ENCODE peak calls at places on chromosome 5, in ten cellular contexts. One of them, this sample, is unnamed.

GRCh38 chr5:142551242-142552067 is 134.4 kb downstream of the FGF1 start:
- DNase-seq in T-helper 1 cell: no peak
- DNase-seq in GM20000: no peak
- DNase-seq in astrocyte of the spinal cord: no peak
- DNase-seq in stimulated activated CD8-positive, alpha-beta memory T cell treated with anti-CD3 and anti-CD28 coated beads, Interleukin-4, amount 100 ng/mL, for 1 hour: no peak
- DNase-seq in T-cell: no peak
- DNase-seq in Right ventricle myocardium superior: peak; percentile 41
- DNase-seq in NCI-H345: peak; percentile 69
- DNase-seq in A172: peak; percentile 66
- DNase-seq in MCF 10A: no peak
- DNase-seq in this sample: no peak

GRCh38 chr5:82244854-82245635 is 33.1 kb downstream of the RPS23 start:
- DNase-seq in GM20000: no peak
- DNase-seq in A172: no peak
- DNase-seq in MCF 10A: no peak
- DNase-seq in stimulated activated CD8-positive, alpha-beta memory T cell treated with anti-CD3 and anti-CD28 coated beads, Interleukin-4, amount 100 ng/mL, for 1 hour: no peak
- DNase-seq in T-cell: no peak
- DNase-seq in T-helper 1 cell: no peak
- DNase-seq in NCI-H345: no peak
- DNase-seq in Right ventricle myocardium superior: no peak
- DNase-seq in astrocyte of the spinal cord: no peak
- DNase-seq in this sample: no peak

GRCh38 chr5:78908173-78908901 is 76.8 kb downstream of the ARSB start:
- DNase-seq in Right ventricle myocardium superior: peak; percentile 73
- DNase-seq in MCF 10A: no peak
- DNase-seq in A172: peak; percentile 66
- DNase-seq in T-cell: no peak
- DNase-seq in GM20000: no peak
- DNase-seq in astrocyte of the spinal cord: peak; percentile 88
- DNase-seq in T-helper 1 cell: no peak
- DNase-seq in NCI-H345: peak; percentile 80
- DNase-seq in stimulated activated CD8-positive, alpha-beta memory T cell treated with anti-CD3 and anti-CD28 coated beads, Interleukin-4, amount 100 ng/mL, for 1 hour: no peak
- DNase-seq in this sample: no peak

GRCh38 chr5:77775773-77776605 is at the start of gene TBCA:
- DNase-seq in stimulated activated CD8-positive, alpha-beta memory T cell treated with anti-CD3 and anti-CD28 coated beads, Interleukin-4, amount 100 ng/mL, for 1 hour: peak; percentile 76
- DNase-seq in GM20000: peak; percentile 92
- DNase-seq in astrocyte of the spinal cord: peak; percentile 93
- DNase-seq in A172: peak; percentile 85
- DNase-seq in T-helper 1 cell: peak; percentile 93
- DNase-seq in MCF 10A: peak; percentile 88
- DNase-seq in Right ventricle myocardium superior: peak; percentile 92
- DNase-seq in NCI-H345: peak; percentile 89
- DNase-seq in T-cell: peak; percentile 88
- DNase-seq in this sample: peak; percentile 88

GRCh38 chr5:118224546-118224945 is 763.8 kb downstream of the DTWD2 start:
- DNase-seq in T-helper 1 cell: no peak
- DNase-seq in GM20000: no peak
- DNase-seq in astrocyte of the spinal cord: peak; percentile 93
- DNase-seq in NCI-H345: no peak
- DNase-seq in Right ventricle myocardium superior: no peak
- DNase-seq in T-cell: no peak
- DNase-seq in stimulated activated CD8-positive, alpha-beta memory T cell treated with anti-CD3 and anti-CD28 coated beads, Interleukin-4, amount 100 ng/mL, for 1 hour: no peak
- DNase-seq in A172: peak; percentile 42
- DNase-seq in MCF 10A: no peak
- DNase-seq in this sample: no peak

GRCh38 chr5:103883143-103883542 is 320.6 kb upstream of the NUDT12 start:
- DNase-seq in NCI-H345: no peak
- DNase-seq in T-helper 1 cell: no peak
- DNase-seq in Right ventricle myocardium superior: no peak
- DNase-seq in GM20000: no peak
- DNase-seq in stimulated activated CD8-positive, alpha-beta memory T cell treated with anti-CD3 and anti-CD28 coated beads, Interleukin-4, amount 100 ng/mL, for 1 hour: no peak
- DNase-seq in astrocyte of the spinal cord: no peak
- DNase-seq in A172: no peak
- DNase-seq in T-cell: no peak
- DNase-seq in MCF 10A: no peak
- DNase-seq in this sample: no peak

GRCh38 chr5:57405984-57406383 is 76.6 kb downstream of the ACTBL2 start:
- DNase-seq in A172: no peak
- DNase-seq in MCF 10A: no peak
- DNase-seq in GM20000: no peak
- DNase-seq in NCI-H345: no peak
- DNase-seq in T-cell: no peak
- DNase-seq in Right ventricle myocardium superior: no peak
- DNase-seq in astrocyte of the spinal cord: no peak
- DNase-seq in T-helper 1 cell: no peak
- DNase-seq in stimulated activated CD8-positive, alpha-beta memory T cell treated with anti-CD3 and anti-CD28 coated beads, Interleukin-4, amount 100 ng/mL, for 1 hour: no peak
- DNase-seq in this sample: no peak

GRCh38 chr5:129963359-129963758 is 59.1 kb downstream of the CHSY3 start:
- DNase-seq in A172: peak; percentile 71
- DNase-seq in T-cell: no peak
- DNase-seq in GM20000: no peak
- DNase-seq in astrocyte of the spinal cord: peak; percentile 98
- DNase-seq in T-helper 1 cell: no peak
- DNase-seq in NCI-H345: no peak
- DNase-seq in Right ventricle myocardium superior: no peak
- DNase-seq in stimulated activated CD8-positive, alpha-beta memory T cell treated with anti-CD3 and anti-CD28 coated beads, Interleukin-4, amount 100 ng/mL, for 1 hour: no peak
- DNase-seq in MCF 10A: peak; percentile 88
- DNase-seq in this sample: no peak

GRCh38 chr5:60652206-60652605 is 47.8 kb downstream of the DEPDC1B start:
- DNase-seq in Right ventricle myocardium superior: no peak
- DNase-seq in astrocyte of the spinal cord: peak; percentile 82
- DNase-seq in stimulated activated CD8-positive, alpha-beta memory T cell treated with anti-CD3 and anti-CD28 coated beads, Interleukin-4, amount 100 ng/mL, for 1 hour: no peak
- DNase-seq in A172: peak; percentile 75
- DNase-seq in T-helper 1 cell: no peak
- DNase-seq in MCF 10A: peak; percentile 90
- DNase-seq in NCI-H345: no peak
- DNase-seq in T-cell: no peak
- DNase-seq in GM20000: no peak
- DNase-seq in this sample: no peak

GRCh38 chr5:114360816-114361723 is 800 bp upstream of the KCNN2 start:
- DNase-seq in astrocyte of the spinal cord: no peak
- DNase-seq in stimulated activated CD8-positive, alpha-beta memory T cell treated with anti-CD3 and anti-CD28 coated beads, Interleukin-4, amount 100 ng/mL, for 1 hour: no peak
- DNase-seq in A172: no peak
- DNase-seq in GM20000: peak; percentile 81
- DNase-seq in Right ventricle myocardium superior: peak; percentile 50
- DNase-seq in MCF 10A: no peak
- DNase-seq in NCI-H345: no peak
- DNase-seq in T-helper 1 cell: no peak
- DNase-seq in T-cell: no peak
- DNase-seq in this sample: no peak

This sample was measured in effector memory CD4-positive, alpha-beta T cell.